ENCODE peak calls at places on chromosomes 16 and 17, in seven cellular contexts. One of them, this sample, is unnamed.

GRCh38 chr17:83189013-83189672 is 109.7 kb downstream of the METRNL start:
- DNase-seq in astrocyte: no peak
- DNase-seq in kidney epithelial cell: no peak
- DNase-seq in fibroblast of pulmonary artery: no peak
- DNase-seq in sigmoid colon: peak; percentile 49
- DNase-seq in transverse colon: no peak
- DNase-seq in AG04450: no peak
- DNase-seq in this sample: no peak

GRCh38 chr16:2026461-2027023 is at the start of gene NHERF2:
- DNase-seq in transverse colon: peak; percentile 57
- DNase-seq in sigmoid colon: no peak
- DNase-seq in AG04450: no peak
- DNase-seq in kidney epithelial cell: no peak
- DNase-seq in fibroblast of pulmonary artery: no peak
- DNase-seq in astrocyte: no peak
- DNase-seq in this sample: no peak

GRCh38 chr16:85733839-85734170 is 17.1 kb downstream of the C16orf74 start:
- DNase-seq in astrocyte: no peak
- DNase-seq in fibroblast of pulmonary artery: no peak
- DNase-seq in AG04450: no peak
- DNase-seq in sigmoid colon: no peak
- DNase-seq in transverse colon: no peak
- DNase-seq in kidney epithelial cell: no peak
- DNase-seq in this sample: no peak

GRCh38 chr17:64159051-64159590 is 29.2 kb upstream of the ERN1 start:
- DNase-seq in sigmoid colon: no peak
- DNase-seq in transverse colon: no peak
- DNase-seq in astrocyte: no peak
- DNase-seq in kidney epithelial cell: no peak
- DNase-seq in AG04450: no peak
- DNase-seq in fibroblast of pulmonary artery: no peak
- DNase-seq in this sample: no peak

GRCh38 chr16:13898233-13898632 is 21.7 kb upstream of the ERCC4 start:
- DNase-seq in astrocyte: no peak
- DNase-seq in AG04450: no peak
- DNase-seq in sigmoid colon: no peak
- DNase-seq in transverse colon: no peak
- DNase-seq in fibroblast of pulmonary artery: no peak
- DNase-seq in kidney epithelial cell: no peak
- DNase-seq in this sample: no peak

GRCh38 chr17:79919164-79919585 is 79.9 kb upstream of the CBX4 start:
- DNase-seq in kidney epithelial cell: peak; percentile 23
- DNase-seq in AG04450: no peak
- DNase-seq in transverse colon: peak; percentile 94
- DNase-seq in astrocyte: no peak
- DNase-seq in fibroblast of pulmonary artery: no peak
- DNase-seq in sigmoid colon: peak; percentile 93
- DNase-seq in this sample: peak; percentile 25

GRCh38 chr17:46791531-46791930 is 27.0 kb downstream of the WNT3 start:
- DNase-seq in astrocyte: no peak
- DNase-seq in sigmoid colon: no peak
- DNase-seq in transverse colon: no peak
- DNase-seq in fibroblast of pulmonary artery: no peak
- DNase-seq in AG04450: no peak
- DNase-seq in kidney epithelial cell: no peak
- DNase-seq in this sample: no peak

GRCh38 chr16:65704866-65705265 is 583.0 kb upstream of the CDH11 start:
- DNase-seq in fibroblast of pulmonary artery: no peak
- DNase-seq in transverse colon: no peak
- DNase-seq in AG04450: no peak
- DNase-seq in kidney epithelial cell: no peak
- DNase-seq in sigmoid colon: no peak
- DNase-seq in astrocyte: no peak
- DNase-seq in this sample: no peak

GRCh38 chr16:21239646-21240045 is 6.1 kb downstream of the ANKS4B start:
- DNase-seq in AG04450: no peak
- DNase-seq in sigmoid colon: no peak
- DNase-seq in kidney epithelial cell: no peak
- DNase-seq in transverse colon: no peak
- DNase-seq in fibroblast of pulmonary artery: no peak
- DNase-seq in astrocyte: no peak
- DNase-seq in this sample: no peak

GRCh38 chr16:85360323-85361277 is 248.3 kb upstream of the CIBAR2 start:
- DNase-seq in astrocyte: no peak
- DNase-seq in fibroblast of pulmonary artery: no peak
- DNase-seq in kidney epithelial cell: no peak
- DNase-seq in AG04450: no peak
- DNase-seq in transverse colon: peak; percentile 81
- DNase-seq in sigmoid colon: peak; percentile 79
- DNase-seq in this sample: no peak

GRCh38 chr17:72122668-72123495 is 2.1 kb downstream of the SOX9 start:
- DNase-seq in sigmoid colon: peak; percentile 70
- DNase-seq in kidney epithelial cell: no peak
- DNase-seq in AG04450: no peak
- DNase-seq in fibroblast of pulmonary artery: peak; percentile 71
- DNase-seq in astrocyte: peak; percentile 62
- DNase-seq in transverse colon: peak; percentile 52
- DNase-seq in this sample: no peak

GRCh38 chr17:71519285-71519684 is 601.5 kb upstream of the SOX9 start:
- DNase-seq in transverse colon: no peak
- DNase-seq in AG04450: no peak
- DNase-seq in fibroblast of pulmonary artery: no peak
- DNase-seq in sigmoid colon: no peak
- DNase-seq in kidney epithelial cell: peak; percentile 37
- DNase-seq in astrocyte: peak; percentile 52
- DNase-seq in this sample: peak; percentile 20

GRCh38 chr16:10835281-10835931 is 16.8 kb upstream of the TVP23A start:
- DNase-seq in kidney epithelial cell: no peak
- DNase-seq in fibroblast of pulmonary artery: no peak
- DNase-seq in sigmoid colon: no peak
- DNase-seq in transverse colon: no peak
- DNase-seq in astrocyte: no peak
- DNase-seq in AG04450: no peak
- DNase-seq in this sample: no peak

GRCh38 chr17:82931696-82932060 is 91.9 kb upstream of the ZNF750 start:
- DNase-seq in sigmoid colon: peak; percentile 91
- DNase-seq in kidney epithelial cell: no peak
- DNase-seq in fibroblast of pulmonary artery: peak; percentile 85
- DNase-seq in transverse colon: peak; percentile 34
- DNase-seq in astrocyte: peak; percentile 91
- DNase-seq in AG04450: peak; percentile 73
- DNase-seq in this sample: no peak

GRCh38 chr17:78266771-78267170 is 35.3 kb downstream of the TMEM235 start:
- DNase-seq in astrocyte: no peak
- DNase-seq in kidney epithelial cell: no peak
- DNase-seq in AG04450: no peak
- DNase-seq in transverse colon: no peak
- DNase-seq in fibroblast of pulmonary artery: no peak
- DNase-seq in sigmoid colon: no peak
- DNase-seq in this sample: no peak

GRCh38 chr17:79749156-79749815 is 18.5 kb downstream of the ENPP7 start:
- DNase-seq in AG04450: peak; percentile 33
- DNase-seq in kidney epithelial cell: peak; percentile 23
- DNase-seq in fibroblast of pulmonary artery: peak; percentile 73
- DNase-seq in sigmoid colon: no peak
- DNase-seq in transverse colon: no peak
- DNase-seq in astrocyte: peak; percentile 71
- DNase-seq in this sample: peak; percentile 10

GRCh38 chr17:73182616-73183310 is 10.1 kb upstream of the COG1 start:
- DNase-seq in kidney epithelial cell: no peak
- DNase-seq in astrocyte: no peak
- DNase-seq in transverse colon: no peak
- DNase-seq in fibroblast of pulmonary artery: no peak
- DNase-seq in sigmoid colon: no peak
- DNase-seq in AG04450: peak; percentile 6
- DNase-seq in this sample: no peak

GRCh38 chr17:73420897-73421296 is 109.1 kb upstream of the CDC42EP4 start:
- DNase-seq in transverse colon: no peak
- DNase-seq in sigmoid colon: peak; percentile 28
- DNase-seq in kidney epithelial cell: no peak
- DNase-seq in fibroblast of pulmonary artery: peak; percentile 17
- DNase-seq in AG04450: no peak
- DNase-seq in astrocyte: peak; percentile 12
- DNase-seq in this sample: no peak

GRCh38 chr16:57956924-57957323 is 14.0 kb downstream of the CNGB1 start:
- DNase-seq in kidney epithelial cell: no peak
- DNase-seq in fibroblast of pulmonary artery: no peak
- DNase-seq in AG04450: no peak
- DNase-seq in astrocyte: no peak
- DNase-seq in sigmoid colon: no peak
- DNase-seq in transverse colon: no peak
- DNase-seq in this sample: no peak

GRCh38 chr16:57953857-57954256 is 17.1 kb downstream of the CNGB1 start:
- DNase-seq in astrocyte: no peak
- DNase-seq in AG04450: no peak
- DNase-seq in fibroblast of pulmonary artery: no peak
- DNase-seq in sigmoid colon: no peak
- DNase-seq in transverse colon: no peak
- DNase-seq in kidney epithelial cell: no peak
- DNase-seq in this sample: no peak

GRCh38 chr16:57957396-57958392 is 13.2 kb downstream of the CNGB1 start:
- DNase-seq in astrocyte: no peak
- DNase-seq in AG04450: no peak
- DNase-seq in sigmoid colon: no peak
- DNase-seq in transverse colon: no peak
- DNase-seq in kidney epithelial cell: no peak
- DNase-seq in fibroblast of pulmonary artery: no peak
- DNase-seq in this sample: no peak

GRCh38 chr16:57956270-57956808 is 14.6 kb downstream of the CNGB1 start:
- DNase-seq in sigmoid colon: no peak
- DNase-seq in transverse colon: no peak
- DNase-seq in kidney epithelial cell: no peak
- DNase-seq in fibroblast of pulmonary artery: no peak
- DNase-seq in AG04450: no peak
- DNase-seq in astrocyte: no peak
- DNase-seq in this sample: no peak

GRCh38 chr16:57955572-57955971 is 15.4 kb downstream of the CNGB1 start:
- DNase-seq in transverse colon: no peak
- DNase-seq in AG04450: no peak
- DNase-seq in kidney epithelial cell: no peak
- DNase-seq in astrocyte: no peak
- DNase-seq in sigmoid colon: no peak
- DNase-seq in fibroblast of pulmonary artery: no peak
- DNase-seq in this sample: no peak
- TF ChIP-seq CTCF in transverse colon: no peak
- TF ChIP-seq CTCF in AG04450: no peak
- TF ChIP-seq CTCF in kidney epithelial cell: peak; percentile 8
- TF ChIP-seq CTCF in astrocyte: no peak
- TF ChIP-seq CTCF in sigmoid colon: no peak
- TF ChIP-seq CTCF in fibroblast of pulmonary artery: no peak
- TF ChIP-seq CTCF in this sample: peak; percentile 23

GRCh38 chr17:40490982-40491381 is 10.4 kb downstream of the TNS4 start:
- DNase-seq in sigmoid colon: no peak
- DNase-seq in transverse colon: no peak
- DNase-seq in kidney epithelial cell: no peak
- DNase-seq in fibroblast of pulmonary artery: no peak
- DNase-seq in astrocyte: no peak
- DNase-seq in AG04450: no peak
- DNase-seq in this sample: no peak

GRCh38 chr17:40491486-40491885 is 9.9 kb downstream of the TNS4 start:
- DNase-seq in transverse colon: no peak
- DNase-seq in astrocyte: no peak
- DNase-seq in sigmoid colon: no peak
- DNase-seq in fibroblast of pulmonary artery: no peak
- DNase-seq in kidney epithelial cell: no peak
- DNase-seq in AG04450: no peak
- DNase-seq in this sample: no peak

GRCh38 chr17:40493697-40494096 is 7.7 kb downstream of the TNS4 start:
- DNase-seq in sigmoid colon: no peak
- DNase-seq in AG04450: no peak
- DNase-seq in kidney epithelial cell: no peak
- DNase-seq in fibroblast of pulmonary artery: no peak
- DNase-seq in astrocyte: no peak
- DNase-seq in transverse colon: no peak
- DNase-seq in this sample: no peak

GRCh38 chr17:40487371-40488020 is 13.9 kb downstream of the TNS4 start:
- DNase-seq in kidney epithelial cell: no peak
- DNase-seq in AG04450: no peak
- DNase-seq in transverse colon: no peak
- DNase-seq in sigmoid colon: no peak
- DNase-seq in astrocyte: no peak
- DNase-seq in fibroblast of pulmonary artery: no peak
- DNase-seq in this sample: no peak

DNA sequence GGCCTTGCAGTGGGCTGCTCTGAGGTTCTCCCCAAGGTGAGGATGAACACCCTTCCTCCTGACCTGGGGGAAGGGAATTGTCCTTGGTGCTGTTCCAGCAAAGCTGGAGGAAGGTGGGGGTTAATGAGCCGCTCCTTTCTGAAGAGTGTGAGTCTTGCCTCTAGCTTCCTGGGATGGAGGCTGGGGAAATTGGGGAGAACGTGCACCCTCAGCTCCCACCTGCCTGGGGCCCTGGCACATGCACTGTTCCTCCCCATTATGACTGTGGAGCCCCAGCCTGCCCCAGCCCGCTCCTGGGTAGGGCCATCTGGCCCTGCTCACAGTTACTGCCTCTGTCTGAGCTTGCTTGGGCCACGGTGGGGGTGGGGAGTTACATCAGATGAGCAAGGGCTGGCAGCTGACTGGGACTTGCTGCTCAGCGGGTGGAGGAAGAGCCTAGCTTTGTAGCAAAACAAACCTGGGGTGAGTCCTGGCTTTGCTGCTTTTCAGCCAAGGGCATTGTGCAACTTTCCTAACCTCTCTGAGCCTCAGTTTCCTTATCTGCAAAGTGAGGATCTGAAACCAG is 11.1 kb downstream of the TNS4 start:
- DNase-seq in fibroblast of pulmonary artery: peak; percentile 78
- DNase-seq in astrocyte: peak; percentile 44
- DNase-seq in AG04450: peak; percentile 59
- DNase-seq in transverse colon: peak; percentile 58
- DNase-seq in sigmoid colon: peak; percentile 97
- DNase-seq in kidney epithelial cell: peak; percentile 64
- DNase-seq in this sample: peak; percentile 27
- H3K4me3 ChIP-seq in fibroblast of pulmonary artery: no peak overlapping the region
- H3K4me3 ChIP-seq in astrocyte: no peak overlapping the region
- H3K4me3 ChIP-seq in AG04450: no peak overlapping the region
- H3K4me3 ChIP-seq in transverse colon: no peak overlapping the region
- H3K4me3 ChIP-seq in sigmoid colon: no peak overlapping the region
- H3K4me3 ChIP-seq in kidney epithelial cell: no peak overlapping the region
- H3K4me3 ChIP-seq in this sample: no peak overlapping the region

GRCh38 chr17:19867094-19867653 is 562 bp downstream of the ULK2 start:
- DNase-seq in kidney epithelial cell: no peak
- DNase-seq in fibroblast of pulmonary artery: peak; percentile 62
- DNase-seq in sigmoid colon: peak; percentile 86
- DNase-seq in astrocyte: peak; percentile 48
- DNase-seq in AG04450: no peak
- DNase-seq in transverse colon: peak; percentile 22
- DNase-seq in this sample: no peak
- TF ChIP-seq CTCF in kidney epithelial cell: peak; percentile 55
- TF ChIP-seq CTCF in fibroblast of pulmonary artery: peak; percentile 33
- TF ChIP-seq CTCF in sigmoid colon: no peak
- TF ChIP-seq CTCF in astrocyte: no peak
- TF ChIP-seq CTCF in AG04450: peak; percentile 55
- TF ChIP-seq CTCF in transverse colon: peak; percentile 22
- TF ChIP-seq CTCF in this sample: peak; percentile 36

DNA sequence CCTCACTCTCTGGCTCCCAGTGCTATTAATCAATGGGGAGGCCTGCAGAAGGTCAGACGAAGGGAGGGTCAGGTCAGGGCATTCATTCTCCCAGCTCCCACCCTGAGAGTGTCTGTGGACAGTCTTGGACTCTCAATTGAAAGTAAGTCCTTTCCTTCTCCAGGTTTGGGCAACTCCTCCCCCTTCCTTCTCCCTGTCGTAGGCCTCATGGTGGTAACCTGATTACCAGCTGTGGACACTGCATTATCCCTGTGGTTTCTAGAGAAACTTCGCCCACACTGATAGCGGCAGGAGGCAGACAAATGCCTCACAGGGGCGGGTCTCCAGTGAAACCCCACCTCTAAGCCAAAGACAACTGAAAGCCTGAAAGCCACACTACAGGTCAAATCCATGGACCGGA is 57.7 kb upstream of the SLC25A19 start:
- DNase-seq in transverse colon: no peak
- DNase-seq in fibroblast of pulmonary artery: peak; percentile 29
- DNase-seq in astrocyte: peak; percentile 71
- DNase-seq in AG04450: no peak
- DNase-seq in sigmoid colon: no peak
- DNase-seq in kidney epithelial cell: no peak
- DNase-seq in this sample: no peak
- H3K4me3 ChIP-seq in transverse colon: no peak overlapping the region
- H3K4me3 ChIP-seq in fibroblast of pulmonary artery: no peak overlapping the region
- H3K4me3 ChIP-seq in astrocyte: no peak overlapping the region
- H3K4me3 ChIP-seq in AG04450: no peak overlapping the region
- H3K4me3 ChIP-seq in sigmoid colon: no peak overlapping the region
- H3K4me3 ChIP-seq in kidney epithelial cell: no peak overlapping the region
- H3K4me3 ChIP-seq in this sample: no peak overlapping the region

This sample was measured in epithelial cell of proximal tubule.